ENCODE peak calls at places on chromosomes 12 and 14, in five cellular contexts. One of them, this sample, is unnamed.

GRCh38 chr12:123532808-123533649 is 490 bp downstream of the RILPL1 start:
- DNase-seq in HepG2: peak
- DNase-seq in GM12878: no peak
- DNase-seq in K562: peak
- DNase-seq in H1: peak
- DNase-seq in this sample: no peak

GRCh38 chr12:66683073-66683472 is 4.2 kb upstream of the GRIP1 start:
- DNase-seq in HepG2: no peak
- DNase-seq in GM12878: no peak
- DNase-seq in K562: no peak
- DNase-seq in H1: no peak
- DNase-seq in this sample: no peak

GRCh38 chr12:40152783-40153383 is 47.0 kb upstream of the SLC2A13 start:
- DNase-seq in HepG2: peak
- DNase-seq in GM12878: no peak
- DNase-seq in K562: peak
- DNase-seq in H1: peak
- DNase-seq in this sample: peak

GRCh38 chr14:29706700-29707099 is 220.9 kb downstream of the PRKD1 start:
- DNase-seq in HepG2: no peak
- DNase-seq in GM12878: no peak
- DNase-seq in K562: no peak
- DNase-seq in H1: no peak
- DNase-seq in this sample: no peak

GRCh38 chr14:100874051-100874410 is 29.5 kb downstream of the RTL1 start:
- DNase-seq in HepG2: no peak
- DNase-seq in GM12878: no peak
- DNase-seq in K562: no peak
- DNase-seq in H1: no peak
- DNase-seq in this sample: no peak

GRCh38 chr14:82725188-82725587 is 1191.5 kb upstream of the SEL1L start:
- DNase-seq in HepG2: no peak
- DNase-seq in GM12878: no peak
- DNase-seq in K562: no peak
- DNase-seq in H1: no peak
- DNase-seq in this sample: no peak

GRCh38 chr12:123398918-123399617 is 15.1 kb downstream of the KMT5A start:
- DNase-seq in HepG2: no peak
- DNase-seq in GM12878: no peak
- DNase-seq in K562: no peak
- DNase-seq in H1: no peak
- DNase-seq in this sample: no peak

GRCh38 chr12:16347391-16348298 is at the start of gene MGST1:
- DNase-seq in HepG2: peak
- DNase-seq in GM12878: peak
- DNase-seq in K562: peak
- DNase-seq in H1: peak
- DNase-seq in this sample: peak

GRCh38 chr12:111369496-111370220 is 763 bp upstream of the PHETA1 start:
- DNase-seq in HepG2: no peak
- DNase-seq in GM12878: no peak
- DNase-seq in K562: peak
- DNase-seq in H1: no peak
- DNase-seq in this sample: no peak

GRCh38 chr14:50726372-50727107 is 58.4 kb upstream of the SAV1 start:
- DNase-seq in HepG2: no peak
- DNase-seq in GM12878: no peak
- DNase-seq in K562: no peak
- DNase-seq in H1: no peak
- DNase-seq in this sample: no peak

GRCh38 chr12:118430516-118430915 is 54.2 kb downstream of the SUDS3 start:
- DNase-seq in HepG2: no peak
- DNase-seq in GM12878: no peak
- DNase-seq in K562: no peak
- DNase-seq in H1: no peak
- DNase-seq in this sample: no peak

GRCh38 chr12:92539966-92540791 is 162.6 kb upstream of the PLEKHG7 start:
- DNase-seq in HepG2: no peak
- DNase-seq in GM12878: no peak
- DNase-seq in K562: no peak
- DNase-seq in H1: peak
- DNase-seq in this sample: no peak

GRCh38 chr12:131369094-131369845 is 341.6 kb upstream of the SFSWAP start:
- DNase-seq in HepG2: no peak
- DNase-seq in GM12878: no peak
- DNase-seq in K562: no peak
- DNase-seq in H1: no peak
- DNase-seq in this sample: no peak

GRCh38 chr12:104049278-104050257 is at the start of gene GLT8D2:
- DNase-seq in HepG2: no peak
- DNase-seq in GM12878: no peak
- DNase-seq in K562: no peak
- DNase-seq in H1: peak
- DNase-seq in this sample: no peak

GRCh38 chr14:81449114-81449513 is 49.0 kb upstream of the STON2 start:
- DNase-seq in HepG2: peak
- DNase-seq in GM12878: no peak
- DNase-seq in K562: no peak
- DNase-seq in H1: no peak
- DNase-seq in this sample: no peak

GRCh38 chr14:53109688-53110041 is 43.5 kb downstream of the DDHD1 start:
- DNase-seq in HepG2: peak
- DNase-seq in GM12878: peak
- DNase-seq in K562: no peak
- DNase-seq in H1: no peak
- DNase-seq in this sample: no peak

GRCh38 chr14:106347291-106347778 is 821.0 kb downstream of the TMEM121 start:
- DNase-seq in HepG2: no peak
- DNase-seq in GM12878: no peak
- DNase-seq in K562: no peak
- DNase-seq in H1: no peak
- DNase-seq in this sample: no peak

GRCh38 chr14:42556551-42556950 is 949.9 kb downstream of the LRFN5 start:
- DNase-seq in HepG2: no peak
- DNase-seq in GM12878: no peak
- DNase-seq in K562: no peak
- DNase-seq in H1: no peak
- DNase-seq in this sample: no peak

GRCh38 chr12:55060970-55061543 is 41.3 kb downstream of the NEUROD4 start:
- DNase-seq in HepG2: no peak
- DNase-seq in GM12878: no peak
- DNase-seq in K562: no peak
- DNase-seq in H1: no peak
- DNase-seq in this sample: no peak

GRCh38 chr14:79543966-79544365 is 667.3 kb downstream of the DIO2 start:
- DNase-seq in HepG2: no peak
- DNase-seq in GM12878: no peak
- DNase-seq in K562: no peak
- DNase-seq in H1: peak
- DNase-seq in this sample: no peak

GRCh38 chr12:127106723-127107122 is 1160.2 kb upstream of the TMEM132C start:
- DNase-seq in HepG2: no peak
- DNase-seq in GM12878: no peak
- DNase-seq in K562: no peak
- DNase-seq in H1: no peak
- DNase-seq in this sample: no peak

GRCh38 chr14:22547948-22548750 is 40.9 kb downstream of the DAD1 start:
- DNase-seq in HepG2: no peak
- DNase-seq in GM12878: no peak
- DNase-seq in K562: no peak
- DNase-seq in H1: no peak
- DNase-seq in this sample: no peak

GRCh38 chr12:92134638-92135274 is 10.9 kb downstream of the BTG1 start:
- DNase-seq in HepG2: no peak
- DNase-seq in GM12878: no peak
- DNase-seq in K562: no peak
- DNase-seq in H1: no peak
- DNase-seq in this sample: no peak

GRCh38 chr14:27528328-27528727 is 930.5 kb upstream of the NOVA1 start:
- DNase-seq in HepG2: peak
- DNase-seq in GM12878: no peak
- DNase-seq in K562: peak
- DNase-seq in H1: no peak
- DNase-seq in this sample: no peak

GRCh38 chr12:1922075-1922709 is 3.7 kb upstream of the CACNA2D4 start:
- DNase-seq in HepG2: no peak
- DNase-seq in GM12878: no peak
- DNase-seq in K562: no peak
- DNase-seq in H1: peak
- DNase-seq in this sample: no peak

GRCh38 chr14:80930836-80931389 is 10.6 kb downstream of the CEP128 start:
- DNase-seq in HepG2: no peak
- DNase-seq in GM12878: peak
- DNase-seq in K562: no peak
- DNase-seq in H1: no peak
- DNase-seq in this sample: no peak

DNA sequence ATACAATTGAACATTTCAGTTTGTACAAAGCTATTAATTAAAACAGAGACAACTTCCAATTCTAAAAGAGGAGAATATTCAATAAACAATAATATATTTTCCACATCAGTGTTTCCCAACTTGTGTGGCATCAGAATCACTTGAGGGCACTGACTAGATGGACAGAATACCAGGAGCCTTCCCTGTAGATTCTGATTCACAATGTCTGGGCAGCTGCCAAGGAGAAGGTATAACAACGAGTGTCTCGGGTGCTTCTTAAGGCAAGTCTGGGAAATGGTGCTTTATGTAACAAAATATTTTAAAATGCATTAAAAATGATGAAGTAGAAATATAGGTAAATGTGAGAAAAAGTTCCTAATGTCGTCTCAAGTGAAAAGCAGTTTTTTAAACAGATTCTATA is 26.2 kb downstream of the GALC start:
- DNase-seq in HepG2: no peak
- DNase-seq in GM12878: no peak
- DNase-seq in K562: no peak
- DNase-seq in H1: no peak
- DNase-seq in this sample: no peak
- TF ChIP-seq SRF in HepG2: no peak
- TF ChIP-seq SRF in GM12878: no peak
- TF ChIP-seq SRF in K562: no peak
- TF ChIP-seq SRF in H1: no peak
- TF ChIP-seq SRF in this sample: no peak

GRCh38 chr14:71803539-71804260 is 128.5 kb upstream of the RGS6 start:
- DNase-seq in HepG2: no peak
- DNase-seq in GM12878: no peak
- DNase-seq in K562: no peak
- DNase-seq in H1: no peak
- DNase-seq in this sample: peak

GRCh38 chr14:71799831-71800230 is 132.4 kb upstream of the RGS6 start:
- DNase-seq in HepG2: no peak
- DNase-seq in GM12878: no peak
- DNase-seq in K562: no peak
- DNase-seq in H1: no peak
- DNase-seq in this sample: no peak

DNA sequence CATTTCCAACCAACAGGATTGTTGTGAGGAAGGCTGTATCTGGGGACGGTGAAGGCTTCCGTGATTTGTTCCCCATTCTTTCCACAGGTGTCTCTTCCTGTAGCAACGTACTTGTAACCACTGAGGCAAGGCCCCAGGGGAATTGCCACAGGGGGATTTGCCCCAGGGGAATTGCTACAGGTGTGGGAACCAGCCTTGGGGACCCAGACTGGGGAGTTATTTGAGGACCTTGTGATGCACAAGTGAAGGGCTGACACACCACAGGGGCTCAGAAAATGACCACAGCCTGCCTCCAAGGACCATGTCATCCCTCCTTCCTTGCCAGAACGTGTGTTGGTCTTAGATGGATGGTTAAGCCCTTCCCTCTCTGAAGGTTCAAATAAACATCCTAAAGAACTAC is 131.4 kb upstream of the RGS6 start:
- DNase-seq in HepG2: no peak
- DNase-seq in GM12878: no peak
- DNase-seq in K562: no peak
- DNase-seq in H1: no peak
- DNase-seq in this sample: no peak
- TF ChIP-seq SRF in HepG2: no peak
- TF ChIP-seq SRF in GM12878: no peak
- TF ChIP-seq SRF in K562: no peak
- TF ChIP-seq SRF in H1: no peak
- TF ChIP-seq SRF in this sample: no peak

DNA sequence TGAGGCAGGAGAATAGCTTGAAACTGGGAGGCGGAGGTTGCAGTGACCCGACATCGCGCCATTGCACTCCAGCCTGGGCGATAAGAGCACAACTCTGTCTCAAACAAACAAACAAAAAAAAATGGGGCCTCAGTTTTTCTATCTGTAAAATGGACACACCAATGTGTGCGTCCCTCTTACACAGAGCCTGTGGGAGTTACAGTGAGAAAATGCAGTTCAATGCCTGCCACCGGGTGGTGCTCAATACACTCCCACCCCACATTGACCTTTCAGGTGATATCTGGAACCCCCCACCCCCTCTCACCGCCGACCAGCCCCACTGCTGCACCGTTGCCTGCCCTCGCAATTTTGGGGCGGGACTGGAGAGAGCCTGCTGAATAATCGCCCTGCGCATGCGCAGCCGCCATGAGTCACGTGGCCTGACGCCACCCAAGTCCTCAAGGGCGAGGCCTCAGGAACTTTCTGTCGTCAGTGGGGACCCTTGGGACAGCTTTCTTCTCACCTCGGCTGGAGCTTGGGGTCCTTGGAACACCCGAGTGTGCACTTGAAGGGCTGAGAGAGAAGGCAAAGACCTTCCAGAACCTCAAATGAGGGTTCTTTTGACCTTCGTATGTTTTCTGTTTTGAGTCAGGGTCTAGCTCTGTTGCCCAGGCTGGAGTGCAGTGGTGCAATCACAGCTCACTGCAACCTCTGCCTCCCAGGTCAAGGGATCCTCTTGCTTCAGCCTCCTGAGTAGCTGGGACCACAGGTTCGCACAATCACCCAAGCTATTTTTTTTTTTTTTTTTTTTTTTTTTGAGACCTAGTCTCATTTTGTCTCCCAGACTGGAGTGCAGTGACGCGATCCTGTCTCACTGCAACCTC is 14.6 kb upstream of the CABP1 start:
- DNase-seq in HepG2: no peak
- DNase-seq in GM12878: peak
- DNase-seq in K562: peak
- DNase-seq in H1: peak
- DNase-seq in this sample: peak
- TF ChIP-seq SRF in HepG2: no peak
- TF ChIP-seq SRF in GM12878: no peak
- TF ChIP-seq SRF in K562: no peak
- TF ChIP-seq SRF in H1: no peak
- TF ChIP-seq SRF in this sample: no peak

GRCh38 chr12:96130396-96131059 is 63.6 kb upstream of the ELK3 start:
- DNase-seq in HepG2: no peak
- DNase-seq in GM12878: no peak
- DNase-seq in K562: no peak
- DNase-seq in H1: no peak
- DNase-seq in this sample: no peak

GRCh38 chr12:96136129-96136528 is 58.0 kb upstream of the ELK3 start:
- DNase-seq in HepG2: no peak
- DNase-seq in GM12878: no peak
- DNase-seq in K562: no peak
- DNase-seq in H1: no peak
- DNase-seq in this sample: no peak

GRCh38 chr12:96131230-96131788 is 62.9 kb upstream of the ELK3 start:
- DNase-seq in HepG2: no peak
- DNase-seq in GM12878: no peak
- DNase-seq in K562: no peak
- DNase-seq in H1: no peak
- DNase-seq in this sample: no peak

GRCh38 chr12:96134200-96134599 is 60.0 kb upstream of the ELK3 start:
- DNase-seq in HepG2: no peak
- DNase-seq in GM12878: no peak
- DNase-seq in K562: no peak
- DNase-seq in H1: no peak
- DNase-seq in this sample: peak

GRCh38 chr12:96132819-96133218 is 61.4 kb upstream of the ELK3 start:
- DNase-seq in HepG2: peak
- DNase-seq in GM12878: no peak
- DNase-seq in K562: peak
- DNase-seq in H1: no peak
- DNase-seq in this sample: no peak
- TF ChIP-seq SRF in HepG2: no peak
- TF ChIP-seq SRF in GM12878: no peak
- TF ChIP-seq SRF in K562: no peak
- TF ChIP-seq SRF in H1: no peak
- TF ChIP-seq SRF in this sample: no peak

This sample was measured in HCT116.